ENCODE peak calls at places on chromosomes 7 and 10, in six cellular contexts. T, H, K, Q, E and Y are unnamed samples. For H3K4me1, the result is how much of the 10 kb centered on the place peaks cover.

GRCh38 chr7:102450242-102450641 is 14.4 kb downstream of the ALKBH4 start:
- DNase-seq in E (no peak), T (no peak), Q (no peak), K (no peak), H (no peak), Y (no peak)

GRCh38 chr10:94851263-94851662 is 87.2 kb upstream of the CYP2C9 start:
- DNase-seq in Q (no peak), T (no peak), H (no peak), K (no peak), E (no peak), Y (no peak)

GRCh38 chr7:90692396-90692795 is 96.3 kb downstream of the CDK14 start:
- DNase-seq in Q (no peak), T (no peak), H (no peak), K (no peak), E (no peak), Y (no peak)

GRCh38 chr7:95491634-95492314 is 6.0 kb downstream of the ASB4 start:
- DNase-seq in E (no peak), K (no peak), T (peak), H (no peak), Q (no peak), Y (no peak)

GRCh38 chr10:63145782-63146181 is 12.7 kb downstream of the NRBF2 start:
- DNase-seq in H (no peak), E (no peak), K (no peak), T (no peak), Q (no peak), Y (no peak)

GRCh38 chr10:96902762-96903358 is 70.8 kb downstream of the LCOR start:
- DNase-seq in H (no peak), Q (no peak), E (no peak), T (no peak), K (no peak), Y (no peak)

GRCh38 chr7:125412890-125413665 is 483.5 kb upstream of the POT1 start:
- DNase-seq in T (no peak), E (no peak), H (no peak), K (no peak), Q (no peak), Y (no peak)

GRCh38 chr7:45026984-45027773 is 27.2 kb downstream of the CCM2 start:
- DNase-seq in T (no peak), E (no peak), K (no peak), Q (no peak), H (peak), Y (peak)

GRCh38 chr10:15352201-15352600 is 18.9 kb downstream of the FAM171A1 start:
- DNase-seq in E (no peak), T (no peak), K (no peak), Q (no peak), H (no peak), Y (no peak)

GRCh38 chr10:95536017-95536416 is 25.2 kb downstream of the SORBS1 start:
- DNase-seq in T (no peak), E (no peak), H (no peak), Q (no peak), K (no peak), Y (no peak)

GRCh38 chr7:137096607-137097006 is 228.2 kb downstream of the CHRM2 start:
- DNase-seq in H (no peak), T (no peak), E (no peak), K (no peak), Q (no peak), Y (no peak)

GRCh38 chr7:137328389-137329120 is 15.0 kb downstream of the PTN start:
- DNase-seq in E (no peak), Q (no peak), T (no peak), H (no peak), K (no peak), Y (no peak)

GRCh38 chr10:112275512-112276245 is 7.5 kb upstream of the TECTB start:
- DNase-seq in T (no peak), E (no peak), K (no peak), Q (no peak), H (no peak), Y (no peak)

GRCh38 chr7:50667789-50668226 is 102.6 kb upstream of the DDC start:
- DNase-seq in T (no peak), Q (no peak), H (peak), K (no peak), E (peak), Y (no peak)

DNA sequence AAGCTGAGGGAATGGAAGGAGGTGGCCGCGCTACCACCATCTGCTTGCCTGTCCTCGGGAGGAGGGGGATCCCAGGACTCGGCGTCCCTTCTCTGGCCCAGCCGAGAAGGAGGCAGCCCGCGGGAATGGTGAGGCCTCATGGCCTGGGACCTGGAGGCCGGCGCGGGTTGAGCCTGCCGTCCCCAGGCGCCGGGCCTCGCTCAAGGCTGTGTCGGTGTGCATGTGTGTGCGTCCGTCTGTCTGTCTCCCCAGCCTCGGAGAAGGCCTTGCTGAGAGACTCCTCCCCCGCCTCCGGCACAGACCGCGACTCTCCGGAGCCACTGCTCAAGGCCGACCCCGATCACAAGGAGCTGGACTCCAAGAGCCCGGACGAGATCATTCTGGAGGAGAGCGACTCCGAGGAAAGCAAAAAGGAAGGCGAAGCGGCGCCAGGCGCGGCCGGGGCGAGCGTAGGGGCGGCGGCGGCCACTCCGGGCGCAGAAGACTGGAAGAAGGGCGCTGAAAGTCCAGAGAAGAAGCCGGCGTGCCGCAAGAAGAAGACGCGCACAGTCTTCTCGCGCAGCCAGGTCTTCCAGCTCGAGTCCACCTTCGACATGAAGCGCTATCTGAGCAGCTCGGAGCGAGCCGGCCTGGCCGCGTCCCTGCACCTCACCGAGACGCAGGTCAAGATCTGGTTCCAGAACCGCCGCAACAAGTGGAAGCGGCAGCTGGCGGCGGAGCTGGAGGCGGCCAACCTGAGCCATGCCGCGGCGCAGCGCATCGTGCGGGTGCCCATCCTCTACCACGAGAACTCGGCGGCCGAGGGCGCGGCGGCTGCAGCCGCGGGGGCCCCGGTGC is 1.3 kb downstream of the HMX3 start:
- DNase-seq in Q (no peak), E (no peak), H (no peak), T (no peak), K (no peak), Y (no peak)
- H3K4me1 ChIP-seq in Q (half or more), E (under half), H (under half), T (under half), K (under half), Y (under half)

DNA sequence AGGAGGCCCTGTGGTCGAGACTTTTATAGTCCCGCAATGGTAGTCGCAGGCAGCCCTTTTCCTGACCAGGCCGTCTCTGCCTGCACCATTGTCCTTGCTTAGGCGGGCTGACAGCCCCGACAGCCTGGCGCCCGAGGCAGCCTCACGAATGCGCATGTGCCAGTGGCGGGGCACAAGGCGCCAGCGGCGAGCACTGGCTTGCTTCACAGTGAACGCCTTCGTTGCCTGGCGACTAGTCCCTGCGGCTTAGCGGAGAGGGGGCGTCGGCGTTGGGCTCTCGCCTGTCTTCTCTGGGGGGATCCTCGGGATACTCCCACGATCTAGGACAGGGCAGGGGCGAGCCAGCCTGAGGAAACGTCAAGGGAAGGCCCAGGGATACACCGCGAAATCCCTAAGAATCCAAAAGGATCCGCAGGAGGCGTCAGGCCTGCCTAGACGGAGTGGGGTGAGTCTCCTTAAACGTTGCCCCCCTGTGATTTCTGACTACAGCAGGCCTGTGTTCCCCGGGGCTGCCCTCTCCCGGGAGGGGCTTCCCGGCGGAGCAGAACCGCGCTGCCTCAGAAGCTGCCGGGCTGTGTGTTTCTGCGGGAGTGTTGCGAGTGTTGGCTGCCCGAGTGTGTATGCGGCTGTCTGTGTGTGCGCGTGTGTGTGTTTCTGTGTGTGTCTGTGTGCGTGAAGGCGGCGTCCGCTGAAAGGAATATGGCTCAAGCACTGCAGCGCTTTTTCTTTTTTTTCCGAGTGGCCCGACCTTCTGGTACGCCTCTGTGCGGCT is 20.5 kb upstream of the ZNF273 start:
- DNase-seq in K (peak), T (no peak), E (peak), Q (no peak), H (peak), Y (peak)
- H3K4me3 ChIP-seq in K (peak), T (no peak), E (peak), Q (peak), H (no peak), Y (peak)

DNA sequence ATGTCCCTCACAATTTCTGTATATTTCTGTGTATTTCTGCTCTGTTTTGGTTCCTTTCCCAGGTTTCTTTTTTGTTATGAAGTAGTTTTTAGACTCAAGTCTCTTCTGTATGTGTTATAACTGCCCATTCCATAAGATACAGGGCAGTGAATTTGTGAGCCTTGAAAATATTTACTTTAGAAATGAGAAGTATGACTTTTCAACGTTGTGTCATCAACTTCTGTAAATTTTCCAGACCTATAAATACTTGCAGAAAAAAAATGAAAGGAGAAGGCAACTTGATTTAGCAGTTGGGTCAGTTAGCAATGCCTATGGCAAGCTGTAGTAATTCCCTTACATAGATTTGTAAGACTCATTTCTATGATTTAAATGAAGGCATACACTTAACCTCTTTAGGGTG is 11.5 kb downstream of the EGFR start:
- DNase-seq in H (no peak), E (no peak), T (peak), K (no peak), Q (no peak), Y (no peak)
- H3K4me1 ChIP-seq in H (under half), E (under half), T (half or more), K (under half), Q (under half), Y (under half)

GRCh38 chr7:24172859-24173258 is 111.1 kb upstream of the NPY start:
- DNase-seq in T (no peak), Q (no peak), K (no peak), E (no peak), H (no peak), Y (no peak)
- H3K4me3 ChIP-seq in T (no peak), Q (no peak), K (no peak), E (no peak), H (no peak), Y (no peak)

GRCh38 chr7:142172932-142173331 is 61.4 kb downstream of the MGAM2 start:
- DNase-seq in H (no peak), T (no peak), Q (no peak), K (no peak), E (no peak), Y (no peak)

GRCh38 chr7:142168746-142169145 is 57.2 kb downstream of the MGAM2 start:
- DNase-seq in E (no peak), H (no peak), K (no peak), T (no peak), Q (no peak), Y (no peak)
- H3K4me1 ChIP-seq in E (under half), H (under half), K (under half), T (under half), Q (under half), Y (under half)

GRCh38 chr7:10474048-10474447 is 499.6 kb upstream of the PHF14 start:
- DNase-seq in T (no peak), H (no peak), E (no peak), Q (no peak), K (no peak), Y (no peak)

GRCh38 chr7:10472115-10472514 is 501.6 kb upstream of the PHF14 start:
- DNase-seq in T (no peak), K (no peak), Q (no peak), H (no peak), E (no peak), Y (no peak)

GRCh38 chr7:10476642-10477041 is 497.0 kb upstream of the PHF14 start:
- DNase-seq in H (no peak), E (no peak), Q (no peak), T (no peak), K (no peak), Y (no peak)

GRCh38 chr7:10473569-10473968 is 500.1 kb upstream of the PHF14 start:
- DNase-seq in K (no peak), E (no peak), H (no peak), T (no peak), Q (no peak), Y (no peak)

GRCh38 chr7:10475940-10476641 is 497.6 kb upstream of the PHF14 start:
- DNase-seq in K (no peak), T (no peak), Q (no peak), H (no peak), E (no peak), Y (no peak)
- H3K4me3 ChIP-seq in K (no peak), T (no peak), Q (no peak), H (no peak), E (no peak), Y (no peak)

GRCh38 chr7:84339306-84339705 is 144.7 kb upstream of the SEMA3A start:
- DNase-seq in Q (no peak), K (no peak), T (no peak), E (no peak), H (no peak), Y (no peak)
- H3K4me1 ChIP-seq in Q (under half), K (under half), T (under half), E (under half), H (under half), Y (under half)

GRCh38 chr7:150435047-150435389 is 15.4 kb upstream of the GIMAP8 start:
- DNase-seq in Q (no peak), H (no peak), K (no peak), T (no peak), E (no peak), Y (no peak)

GRCh38 chr7:150431839-150432658 is 18.4 kb upstream of the GIMAP8 start:
- DNase-seq in Q (no peak), T (no peak), K (no peak), H (no peak), E (no peak), Y (no peak)

GRCh38 chr7:150435390-150436073 is 14.9 kb upstream of the GIMAP8 start:
- DNase-seq in E (no peak), H (no peak), T (no peak), Q (no peak), K (no peak), Y (no peak)

GRCh38 chr7:150434240-150434639 is 16.2 kb upstream of the GIMAP8 start:
- DNase-seq in T (no peak), Q (no peak), E (no peak), H (no peak), K (no peak), Y (no peak)

DNA sequence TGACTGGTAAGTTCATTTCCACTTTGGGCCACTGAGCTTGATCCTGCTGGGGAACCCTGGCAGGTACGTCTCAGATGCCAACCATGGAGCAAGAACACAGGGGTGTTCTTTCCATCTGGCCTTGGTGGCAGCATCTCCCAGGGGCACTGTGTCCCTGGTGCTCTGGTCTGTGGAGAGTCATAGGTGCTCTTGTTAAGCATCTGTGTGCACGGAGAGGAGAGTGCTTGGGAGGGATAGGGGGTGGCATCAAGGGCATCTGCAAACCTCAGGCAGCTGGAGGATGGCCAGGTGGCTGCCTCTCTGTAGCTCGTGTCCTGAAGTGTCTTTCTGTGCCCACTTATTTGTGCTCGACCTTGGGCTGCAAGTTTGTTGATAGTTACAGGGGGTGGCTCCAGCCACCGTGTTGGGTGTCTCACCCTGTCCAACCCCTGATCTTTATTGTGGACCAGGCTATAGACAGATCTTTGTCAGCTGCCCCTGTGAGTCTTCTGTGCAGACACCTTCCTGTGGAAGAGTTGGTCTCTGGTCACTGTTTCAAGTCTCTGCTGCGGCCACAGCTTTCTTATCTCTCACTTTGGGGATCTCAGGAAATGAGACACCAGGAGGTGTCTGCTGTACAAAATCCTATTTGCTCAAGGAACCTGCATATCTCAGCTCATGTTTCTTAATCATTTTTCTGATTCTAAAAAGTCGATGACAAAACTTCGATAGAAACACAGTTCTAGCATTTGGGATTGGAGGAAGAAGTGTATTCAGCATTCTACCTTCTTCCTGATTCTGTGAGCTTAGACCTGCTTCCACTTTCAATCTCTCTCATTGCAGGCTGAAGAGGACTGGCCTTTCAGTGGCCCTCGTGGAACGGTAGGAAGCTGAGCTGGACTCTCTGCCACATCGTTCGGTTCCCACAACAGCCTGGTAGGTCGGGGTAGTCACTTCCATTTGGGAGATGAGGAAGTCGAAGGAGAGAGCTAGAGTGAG is 17.2 kb upstream of the GIMAP8 start:
- DNase-seq in T (no peak), Q (no peak), K (no peak), E (no peak), H (no peak), Y (no peak)
- H3K4me3 ChIP-seq in T (no peak), Q (no peak), K (no peak), E (no peak), H (no peak), Y (no peak)